ENCODE peak calls at places on chromosome 4, in seven cellular contexts. Q is left cardiac atrium; D is activated CD8-positive, alpha-beta memory T cell treated with anti-CD3 and anti-CD28 coated beads, Interleukin-2, amount 10 ng/mL, durations not matched to agents 7 days and 5 days; X is mucosa of descending colon; E is activated CD4-positive, alpha-beta T cell treated with anti-CD3 and anti-CD28 coated beads for 36 hours; Y is Right ventricle myocardium inferior; F is left ventricle myocardium superior. A is an unnamed sample.

GRCh38 chr4:42809419-42810084 is 83.0 kb upstream of the GRXCR1 start:
- ATAC-seq in E (no peak), Y (no peak), F (no peak), D (no peak), X (no peak), Q (no peak), A (no peak)

GRCh38 chr4:1841201-1841885 is 14.6 kb downstream of the LETM1 start:
- ATAC-seq in Y (no peak), F (no peak), E (no peak), Q (no peak), X (no peak), D (no peak), A (no peak)

GRCh38 chr4:30815685-30816084 is 95.5 kb downstream of the PCDH7 start:
- ATAC-seq in F (no peak), X (no peak), Y (no peak), Q (no peak), D (no peak), E (no peak), A (no peak)

GRCh38 chr4:4627111-4627510 is 85.3 kb upstream of the STX18 start:
- ATAC-seq in D (no peak), X (no peak), E (no peak), F (no peak), Q (no peak), Y (no peak), A (no peak)

GRCh38 chr4:3302164-3302785 is 9.5 kb downstream of the RGS12 start:
- ATAC-seq in E (peak; percentile 83), F (no peak), D (peak; percentile 87), X (peak; percentile 67), Y (no peak), Q (no peak), A (peak; percentile 82)

GRCh38 chr4:6702761-6703160 is 6.9 kb downstream of the MRFAP1L1 start:
- ATAC-seq in D (no peak), X (no peak), Y (no peak), Q (no peak), E (no peak), F (no peak), A (no peak)

GRCh38 chr4:33340168-33340567 is 2620.0 kb downstream of the PCDH7 start:
- ATAC-seq in Y (no peak), X (no peak), E (no peak), D (no peak), Q (no peak), F (no peak), A (no peak)

GRCh38 chr4:139814285-139815015 is 148.8 kb downstream of the MGST2 start:
- ATAC-seq in Y (peak; percentile 64), D (no peak), F (peak; percentile 63), E (no peak), X (peak; percentile 76), Q (peak; percentile 42), A (no peak)

GRCh38 chr4:41406051-41406516 is 131.9 kb upstream of the LIMCH1 start:
- ATAC-seq in D (no peak), X (peak; percentile 75), Q (no peak), F (no peak), E (no peak), Y (no peak), A (no peak)

GRCh38 chr4:133390198-133390855 is 241.2 kb downstream of the PCDH10 start:
- ATAC-seq in D (no peak), Q (no peak), E (no peak), Y (no peak), X (no peak), F (no peak), A (peak; percentile 12)

GRCh38 chr4:79049840-79050520 is 110.7 kb upstream of the PAQR3 start:
- ATAC-seq in X (peak; percentile 78), E (no peak), D (no peak), Y (no peak), F (no peak), Q (no peak), A (no peak)

GRCh38 chr4:126404549-126404948 is 1089.8 kb downstream of the FAT4 start:
- ATAC-seq in Q (no peak), F (no peak), X (no peak), E (no peak), Y (no peak), D (no peak), A (no peak)

GRCh38 chr4:26110493-26110892 is 196.5 kb downstream of the SMIM20 start:
- ATAC-seq in Y (no peak), D (no peak), Q (no peak), E (no peak), F (no peak), X (peak; percentile 50), A (no peak)

GRCh38 chr4:55157559-55158277 is 32.3 kb upstream of the KDR start:
- ATAC-seq in E (no peak), X (no peak), Q (no peak), F (no peak), Y (peak; percentile 28), D (no peak), A (no peak)

GRCh38 chr4:8039290-8039689 is 99.6 kb upstream of the AFAP1 start:
- ATAC-seq in Y (no peak), E (no peak), F (no peak), X (peak; percentile 85), Q (no peak), D (no peak), A (no peak)

GRCh38 chr4:156475322-156475721 is 496.3 kb downstream of the PDGFC start:
- ATAC-seq in E (no peak), Y (peak; percentile 50), X (peak; percentile 49), D (no peak), Q (peak; percentile 72), F (peak; percentile 67), A (no peak)

GRCh38 chr4:109998867-109999303 is 86.2 kb downstream of the EGF start:
- ATAC-seq in D (peak; percentile 75), E (peak; percentile 31), Y (no peak), X (peak; percentile 83), F (peak; percentile 58), Q (no peak), A (peak; percentile 55)

GRCh38 chr4:159227378-159227777 is 124.5 kb downstream of the RAPGEF2 start:
- ATAC-seq in D (no peak), F (peak; percentile 61), Y (peak; percentile 45), X (peak; percentile 57), Q (peak; percentile 39), E (no peak), A (no peak)

GRCh38 chr4:67475155-67475554 is 70.1 kb downstream of the CENPC start:
- ATAC-seq in F (no peak), X (no peak), D (no peak), Y (no peak), Q (no peak), E (peak; percentile 63), A (no peak)

GRCh38 chr4:6953751-6954380 is 44.2 kb downstream of the TBC1D14 start:
- ATAC-seq in Y (peak; percentile 82), F (peak; percentile 90), D (no peak), X (peak; percentile 88), Q (peak; percentile 90), E (no peak), A (no peak)

A was measured in stimulated activated memory B cell treated with anti-CD40 and anti-IgM and Interleukin-4, amounts not matched to agents 10 μg/mL and 1 μg/mL and 100 μg/mL, for 72 hours.